ENCODE peak calls at places on chromosomes 3 and 15, in eight cellular contexts. D is neural progenitor cell, B is SK-N-SH, S is hepatocyte, V is MM.1S, E is GM23338, L is HCT116, J is PC-3. X is an unnamed sample.
A peak's percentile ranks its signal among the peaks of the same experiment; 100 is the strongest.

GRCh38 chr15:48318131-48318530 is 13.1 kb upstream of the DUT start:
- DNase-seq in J (no peak), D (peak; percentile 76), E (peak; percentile 63), L (no peak), V (no peak), S (no peak), B (no peak), X (no peak)

GRCh38 chr3:99409961-99410360 is 228.4 kb upstream of the COL8A1 start:
- DNase-seq in L (no peak), E (no peak), S (no peak), B (no peak), D (no peak), V (no peak), J (no peak), X (peak; percentile 1)

GRCh38 chr3:15520185-15520584 is 1.3 kb downstream of the COLQ start:
- DNase-seq in E (no peak), S (no peak), L (no peak), V (no peak), D (no peak), J (no peak), B (no peak), X (peak; percentile 63)

GRCh38 chr3:50588759-50589433 is 19.6 kb downstream of the HEMK1 start:
- DNase-seq in D (no peak), E (no peak), J (no peak), L (no peak), B (no peak), V (no peak), S (no peak), X (peak; percentile 68)

GRCh38 chr3:148600902-148601765 is 96.6 kb upstream of the AGTR1 start:
- DNase-seq in J (peak; percentile 50), V (no peak), S (peak; percentile 82), D (no peak), B (no peak), L (peak; percentile 4), E (no peak), X (no peak)

GRCh38 chr3:13229291-13229949 is 156.2 kb upstream of the IQSEC1 start:
- DNase-seq in D (peak; percentile 49), B (peak; percentile 71), E (peak; percentile 87), J (peak; percentile 92), V (peak; percentile 32), L (peak; percentile 65), S (no peak), X (peak; percentile 23)

GRCh38 chr3:76561494-76562242 is 478.2 kb upstream of the ROBO2 start:
- DNase-seq in B (no peak), E (peak; percentile 30), J (peak; percentile 15), V (no peak), D (no peak), L (no peak), S (no peak), X (no peak)

GRCh38 chr3:48215876-48216275 is 7.4 kb upstream of the CAMP start:
- DNase-seq in J (no peak), L (no peak), B (no peak), D (no peak), S (no peak), V (no peak), E (no peak), X (no peak)

GRCh38 chr15:65414841-65415621 is 7.7 kb downstream of the IGDCC4 start:
- DNase-seq in E (peak; percentile 97), J (no peak), S (peak; percentile 82), L (no peak), B (no peak), V (no peak), D (peak; percentile 95), X (no peak)

GRCh38 chr15:85329561-85330421 is 50.6 kb upstream of the AKAP13 start:
- DNase-seq in S (peak; percentile 42), J (no peak), D (no peak), V (peak; percentile 76), B (peak; percentile 48), L (no peak), E (no peak), X (peak; percentile 73)

GRCh38 chr3:8619548-8619947 is 25.1 kb downstream of the SSUH2 start:
- DNase-seq in B (no peak), L (no peak), V (no peak), J (peak; percentile 94), S (peak; percentile 50), D (no peak), E (no peak), X (peak; percentile 39)

DNA sequence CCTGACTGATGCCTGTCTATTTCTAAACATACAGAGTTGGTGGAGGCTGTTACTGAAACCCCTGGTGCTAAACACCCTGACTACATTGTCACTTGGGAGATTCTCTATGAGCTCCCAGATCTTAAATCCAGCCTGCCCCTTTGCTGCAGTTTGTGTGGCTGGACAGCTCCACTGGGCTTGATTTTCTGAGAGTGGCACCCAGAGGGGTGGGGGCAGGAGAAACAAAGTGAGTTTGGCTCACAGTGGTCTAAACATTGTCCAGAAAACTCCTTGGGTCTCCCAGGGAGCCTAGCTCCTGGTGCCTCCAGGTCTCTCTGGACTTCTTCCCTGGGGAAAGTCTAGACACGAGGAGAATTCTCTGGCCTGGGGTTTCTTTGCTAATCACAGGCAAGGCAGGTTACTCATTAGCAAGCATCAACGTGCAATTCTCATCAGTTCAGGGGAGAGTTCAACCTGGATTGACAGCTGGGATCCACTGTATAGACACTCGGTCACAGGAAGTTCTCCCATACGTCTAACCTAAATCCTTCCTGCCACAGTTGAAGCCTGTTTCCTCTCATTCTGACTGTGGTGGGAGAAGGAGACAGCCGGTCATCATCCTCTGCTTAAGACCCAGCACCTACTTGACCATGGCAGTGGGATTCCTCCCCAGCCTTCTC is 7.1 kb upstream of the DLL4 start:
- DNase-seq in L (no peak), V (no peak), B (no peak), D (no peak), S (peak; percentile 58), E (no peak), J (no peak), X (no peak)
- H3K27me3 ChIP-seq in L (no peaks in the 10 kb centered on the region), V (peaks cover 19% of the 10 kb centered on the region), B (peaks cover 10% of the 10 kb centered on the region), D (peaks cover 85% of the 10 kb centered on the region), S (peaks cover 33% of the 10 kb centered on the region), E (peaks cover 67% of the 10 kb centered on the region), J (peaks cover 9% of the 10 kb centered on the region), X (peaks cover 8% of the 10 kb centered on the region)

GRCh38 chr15:66619152-66619903 is 53.5 kb upstream of the LCTL start:
- DNase-seq in S (peak; percentile 88), L (peak; percentile 49), V (peak; percentile 61), B (peak; percentile 90), J (peak; percentile 80), D (peak; percentile 86), E (peak; percentile 92), X (peak; percentile 92)
- H3K4me1 ChIP-seq in S (peaks cover 42% of the 10 kb centered on the region), L (peaks cover 6% of the 10 kb centered on the region), V (no peaks in the 10 kb centered on the region), B (peaks cover 7% of the 10 kb centered on the region), J (peaks cover 19% of the 10 kb centered on the region), D (peaks cover 33% of the 10 kb centered on the region), E (peaks cover 47% of the 10 kb centered on the region), X (peaks cover 17% of the 10 kb centered on the region)

GRCh38 chr3:68931406-68932149 is 769 bp downstream of the TAFA4 start:
- DNase-seq in L (no peak), V (no peak), E (peak; percentile 56), S (peak; percentile 13), J (no peak), D (peak; percentile 48), B (no peak), X (peak; percentile 1)

GRCh38 chr3:68941055-68941454 is 8.7 kb upstream of the TAFA4 start:
- DNase-seq in E (no peak), S (no peak), L (no peak), D (no peak), B (no peak), J (no peak), V (no peak), X (no peak)

GRCh38 chr3:68936855-68937254 is 4.5 kb upstream of the TAFA4 start:
- DNase-seq in J (no peak), S (no peak), D (no peak), V (no peak), E (no peak), L (no peak), B (no peak), X (no peak)

DNA sequence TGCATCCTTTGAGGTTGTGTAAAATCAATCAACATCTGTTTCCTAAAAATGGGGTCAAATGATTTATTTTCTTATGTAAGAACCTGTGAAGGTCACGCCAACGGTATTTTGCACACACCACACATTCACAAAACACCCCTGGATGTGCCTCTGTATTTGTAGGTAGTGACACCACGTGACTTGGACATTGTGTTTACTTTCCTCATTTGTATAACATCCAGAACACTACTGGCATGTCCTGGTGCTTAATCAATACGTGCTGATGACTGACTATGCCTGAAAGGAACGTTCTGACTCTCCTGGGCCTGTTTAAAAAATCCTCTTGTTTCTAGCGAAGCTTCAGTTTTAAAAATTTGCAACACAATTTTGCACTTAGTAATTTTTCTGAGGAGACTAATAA is 3.4 kb upstream of the TAFA4 start:
- DNase-seq in L (no peak), J (no peak), S (no peak), D (no peak), V (no peak), B (no peak), E (no peak), X (no peak)
- TF ChIP-seq EZH2phosphoT487 in L (no peak), J (no peak), S (no peak), D (no peak), V (no peak), B (no peak), E (no peak), X (no peak)

DNA sequence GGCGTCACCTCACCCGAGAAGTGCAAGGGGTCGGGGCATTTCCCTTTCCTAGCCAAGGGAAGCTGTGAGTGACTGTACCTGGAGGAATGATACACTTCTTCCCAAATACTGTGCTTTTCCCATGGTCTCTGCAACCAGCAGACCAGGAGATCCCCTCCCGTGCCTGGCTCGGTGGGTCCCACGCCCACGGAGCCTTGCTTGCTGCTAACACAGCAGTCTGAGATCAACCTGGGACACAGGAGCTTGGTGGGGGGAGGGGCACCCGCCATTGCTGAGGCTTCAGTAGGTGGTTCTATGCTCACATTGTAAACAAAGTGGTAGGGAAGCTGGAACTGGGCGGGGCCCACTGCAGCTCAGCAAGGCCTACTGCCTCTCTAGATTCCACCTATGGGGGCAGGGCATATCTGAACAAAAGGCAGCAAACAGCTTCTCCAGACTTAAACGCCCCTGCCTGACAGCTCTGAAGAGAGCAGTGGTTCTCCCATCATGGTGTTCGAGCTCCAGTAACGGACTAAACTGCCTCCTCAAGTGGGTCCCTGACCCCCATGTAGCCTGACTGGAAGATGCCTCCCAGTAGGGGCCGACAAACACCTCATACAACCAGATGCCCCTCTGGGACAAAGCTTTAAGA is 31.4 kb upstream of the ABHD5 start:
- DNase-seq in L (no peak), J (peak; percentile 12), S (no peak), B (no peak), D (no peak), E (peak; percentile 20), V (no peak), X (no peak)
- H3K27me3 ChIP-seq in L (no peaks in the 10 kb centered on the region), J (no peaks in the 10 kb centered on the region), S (no peaks in the 10 kb centered on the region), B (no peaks in the 10 kb centered on the region), D (no peaks in the 10 kb centered on the region), E (no peaks in the 10 kb centered on the region), V (no peaks in the 10 kb centered on the region), X (no peaks in the 10 kb centered on the region)

DNA sequence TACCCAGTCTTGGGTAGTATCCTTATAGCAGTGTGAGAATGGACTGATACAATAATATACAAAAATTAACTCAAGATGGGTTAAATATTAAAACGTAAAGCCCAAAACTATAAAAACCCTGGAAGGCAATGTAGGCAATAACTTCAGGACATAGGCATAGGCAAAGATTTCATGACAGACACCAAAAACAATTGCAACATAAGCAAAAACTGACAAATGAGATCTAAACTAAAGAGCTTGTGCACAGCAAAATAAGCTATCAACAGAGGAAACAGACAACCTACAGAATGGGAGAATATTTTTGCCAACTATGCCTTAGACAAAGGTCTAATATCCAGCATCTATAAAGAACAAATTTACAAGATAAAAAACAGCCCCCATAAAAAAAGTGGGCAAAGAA is 204.8 kb upstream of the CCDC54 start:
- DNase-seq in V (no peak), L (no peak), J (no peak), E (no peak), B (no peak), S (no peak), D (no peak), X (no peak)
- H3K4me1 ChIP-seq in V (no peaks in the 10 kb centered on the region), L (no peaks in the 10 kb centered on the region), J (no peaks in the 10 kb centered on the region), E (no peaks in the 10 kb centered on the region), B (no peaks in the 10 kb centered on the region), S (no peaks in the 10 kb centered on the region), D (no peaks in the 10 kb centered on the region), X (no peaks in the 10 kb centered on the region)